ENCODE peak calls at places on chromosomes 11 and 22, in seven cellular contexts. W is coronary artery; I is caudate nucleus; K is stimulated activated CD8-positive, alpha-beta memory T cell treated with anti-CD3 and anti-CD28 coated beads, Interleukin-7, amount 100 ng/mL, for 48 hours; R is T-helper 2 cell; F is astrocyte of the spinal cord; T is GM03348. Y is an unnamed sample.
A peak's percentile ranks its signal among the peaks of the same experiment; 100 is the strongest.

GRCh38 chr11:93939084-93939780 is 81.9 kb upstream of the HEPHL1 start:
- DNase-seq in K (no peak), R (no peak), W (no peak), I (no peak), T (no peak), F (peak; percentile 72), Y (no peak)

GRCh38 chr11:77619576-77620198 is 17.9 kb downstream of the CLNS1A start:
- DNase-seq in K (no peak), W (no peak), I (no peak), T (peak; percentile 33), R (peak; percentile 38), F (peak; percentile 58), Y (no peak)

GRCh38 chr11:26137651-26138050 is 194.3 kb upstream of the ANO3 start:
- DNase-seq in I (no peak), W (no peak), F (no peak), R (no peak), K (no peak), T (no peak), Y (no peak)

GRCh38 chr11:3160252-3161031 is 4.7 kb downstream of the OSBPL5 start:
- DNase-seq in R (no peak), K (no peak), W (peak; percentile 94), F (peak; percentile 97), I (peak; percentile 83), T (peak; percentile 92), Y (no peak)

GRCh38 chr22:48088226-48088625 is 1325.8 kb downstream of the TBC1D22A start:
- DNase-seq in W (no peak), F (no peak), K (no peak), R (no peak), T (no peak), I (no peak), Y (no peak)

GRCh38 chr11:27720277-27720830 is 20.1 kb upstream of the BDNF start:
- DNase-seq in W (no peak), T (peak; percentile 64), F (peak; percentile 64), I (no peak), K (no peak), R (peak; percentile 21), Y (no peak)

GRCh38 chr11:63914896-63915681 is 1.9 kb downstream of the RCOR2 start:
- DNase-seq in W (no peak), F (no peak), R (no peak), I (peak; percentile 17), T (no peak), K (no peak), Y (no peak)

GRCh38 chr11:117042689-117043088 is 55.5 kb downstream of the SIK3 start:
- DNase-seq in K (no peak), T (no peak), F (no peak), W (no peak), I (no peak), R (no peak), Y (no peak)

GRCh38 chr22:46539169-46539568 is 1.7 kb upstream of the CELSR1 start:
- DNase-seq in F (no peak), W (no peak), R (no peak), T (no peak), K (no peak), I (no peak), Y (no peak)

GRCh38 chr11:71086687-71087258 is 165.6 kb downstream of the SHANK2 start:
- DNase-seq in R (no peak), I (peak; percentile 0), F (peak; percentile 22), T (peak; percentile 36), K (no peak), W (no peak), Y (peak; percentile 34)

Y was measured in NCI-H187 treated with DMSO at 0.1 percent for 48 hours.